ENCODE peak calls at places on chromosomes 11 and 22, in four cellular contexts. G, P, A and C are unnamed samples.

GRCh38 chr11:26194871-26195270 is 137.1 kb upstream of the ANO3 start:
- DNase-seq in P (no peak), G (no peak), A (no peak), C (no peak)

GRCh38 chr11:128235446-128235845 is 351.9 kb downstream of the ETS1 start:
- DNase-seq in G (no peak), P (peak), A (no peak), C (no peak)

GRCh38 chr11:134014502-134014901 is 54.4 kb upstream of the JAM3 start:
- DNase-seq in G (no peak), P (peak), A (no peak), C (no peak)

GRCh38 chr11:78312712-78313111 is 104.9 kb downstream of the GAB2 start:
- DNase-seq in A (no peak), G (no peak), P (no peak), C (no peak)

GRCh38 chr11:57199330-57199729 is 17.6 kb downstream of the LRRC55 start:
- DNase-seq in A (no peak), P (no peak), G (no peak), C (no peak)

GRCh38 chr11:112315057-112315720 is 54.5 kb upstream of the PLET1 start:
- DNase-seq in G (no peak), A (no peak), P (no peak), C (no peak)

GRCh38 chr11:117195761-117196160 is 3.4 kb upstream of the TAGLN start:
- DNase-seq in A (no peak), P (no peak), G (no peak), C (no peak)

GRCh38 chr22:19607198-19608113 is 83.2 kb upstream of the CLDN5 start:
- DNase-seq in G (no peak), A (no peak), P (no peak), C (no peak)

GRCh38 chr22:20946080-20946986 is 20.7 kb upstream of the AIFM3 start:
- DNase-seq in G (no peak), P (peak), A (no peak), C (no peak)

GRCh38 chr22:22936915-22937656 is 49.5 kb downstream of the IGLL5 start:
- DNase-seq in P (no peak), G (no peak), A (no peak), C (no peak)
- H3K4me2 ChIP-seq in P (no peak), G (no peak), A (no peak), C (no peak)

DNA sequence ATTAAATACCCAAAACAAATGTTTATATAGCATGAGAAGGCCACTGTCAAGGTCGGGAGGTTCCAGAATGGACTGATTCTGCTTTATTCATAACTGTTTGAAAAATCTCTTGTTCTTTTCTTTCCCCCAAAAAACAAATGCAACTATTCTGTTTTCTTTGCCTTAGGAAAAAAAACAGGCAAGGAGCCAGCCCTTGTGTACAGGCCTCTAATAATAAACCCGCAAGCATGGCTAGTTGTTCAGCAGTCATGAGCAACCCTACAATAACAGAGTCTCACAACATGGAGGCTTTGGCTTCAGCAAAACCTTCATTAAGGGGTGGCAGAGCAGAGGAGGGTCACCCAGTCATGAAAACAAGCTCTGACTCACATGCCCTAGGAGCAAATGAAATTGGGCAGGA is 191.7 kb downstream of the KIRREL3 start:
- DNase-seq in G (no peak), A (no peak), P (no peak), C (no peak)
- H3K4me2 ChIP-seq in G (no peak), A (no peak), P (no peak), C (no peak)

GRCh38 chr22:23065069-23065451 is 5.3 kb upstream of the GNAZ start:
- DNase-seq in P (no peak), G (no peak), A (no peak), C (no peak)
- H3K4me2 ChIP-seq in P (no peak), G (no peak), A (no peak), C (no peak)

GRCh38 chr11:6096417-6096816 is 11.1 kb upstream of the OR56B4 start:
- DNase-seq in A (no peak), G (no peak), P (peak), C (no peak)
- H3K4me2 ChIP-seq in A (no peak), G (no peak), P (no peak), C (no peak)